ENCODE peak calls at places on chromosomes 7 and 10, in nine cellular contexts. V is frontal cortex; C is T-helper 9 cell; U is HT-29; J is LoVo; G is stimulated activated CD8-positive, alpha-beta memory T cell treated with anti-CD3 and anti-CD28 coated beads, Interleukin-2, amount 100 ng/mL, for 48 hours; P is lung microvascular endothelial cell; W is endothelial cell; K is substantia nigra. F is an unnamed sample.
A peak's percentile ranks its signal among the peaks of the same experiment; 100 is the strongest.

GRCh38 chr10:114022292-114022691 is 21.4 kb upstream of the ADRB1 start:
- DNase-seq in U (no peak), K (no peak), C (no peak), V (no peak), J (no peak), W (no peak), G (no peak), P (peak; percentile 41), F (no peak)

GRCh38 chr10:120508393-120508792 is 51.4 kb downstream of the PLPP4 start:
- DNase-seq in U (peak; percentile 24), V (no peak), K (no peak), C (no peak), J (peak; percentile 68), G (no peak), W (no peak), P (no peak), F (peak; percentile 40)

GRCh38 chr10:96496281-96496925 is 17.3 kb downstream of the TLL2 start:
- DNase-seq in K (no peak), P (peak; percentile 51), G (no peak), J (peak; percentile 25), C (no peak), V (no peak), U (peak; percentile 37), W (peak; percentile 55), F (no peak)

GRCh38 chr10:127968659-127969058 is 61.8 kb downstream of the PTPRE start:
- DNase-seq in C (no peak), K (no peak), V (no peak), U (no peak), W (no peak), G (no peak), J (no peak), P (peak; percentile 57), F (no peak)

GRCh38 chr7:4650471-4651047 is 31.5 kb upstream of the FOXK1 start:
- DNase-seq in U (no peak), G (no peak), J (no peak), P (peak; percentile 11), K (peak; percentile 12), V (no peak), W (no peak), C (no peak), F (no peak)

GRCh38 chr7:151940048-151940845 is 16.0 kb upstream of the GALNTL5 start:
- DNase-seq in V (no peak), G (no peak), U (peak; percentile 69), K (no peak), W (no peak), J (peak; percentile 87), P (no peak), C (no peak), F (no peak)

GRCh38 chr10:69957516-69958231 is 95.0 kb upstream of the MACROH2A2 start:
- DNase-seq in G (no peak), V (no peak), C (no peak), U (no peak), J (no peak), P (no peak), K (no peak), W (no peak), F (no peak)

GRCh38 chr7:46220066-46220630 is 299.1 kb upstream of the IGFBP3 start:
- DNase-seq in J (peak; percentile 46), G (no peak), V (no peak), K (no peak), P (no peak), U (peak; percentile 53), C (no peak), W (no peak), F (no peak)

GRCh38 chr10:82942572-82943091 is 1067.6 kb downstream of the NRG3 start:
- DNase-seq in G (no peak), V (no peak), K (no peak), J (no peak), P (no peak), U (no peak), W (no peak), C (no peak), F (no peak)

GRCh38 chr10:5589071-5589962 is 64.6 kb downstream of the CALML3 start:
- DNase-seq in J (no peak), G (no peak), V (no peak), W (no peak), C (no peak), P (no peak), K (no peak), U (no peak), F (no peak)

GRCh38 chr7:149878523-149878921 is 4.8 kb downstream of the ATP6V0E2 start:
- DNase-seq in C (no peak), P (no peak), U (no peak), J (no peak), V (no peak), W (no peak), K (no peak), G (no peak), F (no peak)

GRCh38 chr10:79116801-79117723 is 48.3 kb downstream of the ZMIZ1 start:
- DNase-seq in W (no peak), G (no peak), J (no peak), U (no peak), V (no peak), P (no peak), C (no peak), K (no peak), F (no peak)

GRCh38 chr7:44711528-44711927 is 37.1 kb upstream of the ZMIZ2 start:
- DNase-seq in U (no peak), V (no peak), C (no peak), G (no peak), W (no peak), P (no peak), K (no peak), J (no peak), F (no peak)

GRCh38 chr10:117635851-117636250 is 93.3 kb downstream of the EMX2 start:
- DNase-seq in G (no peak), U (no peak), V (peak; percentile 8), W (no peak), C (no peak), K (no peak), P (no peak), J (no peak), F (no peak)

GRCh38 chr7:24119852-24120251 is 164.1 kb upstream of the NPY start:
- DNase-seq in G (no peak), U (no peak), J (no peak), C (no peak), P (no peak), V (no peak), K (no peak), W (no peak), F (no peak)

GRCh38 chr7:124071843-124072242 is 39.0 kb upstream of the TMEM229A start:
- DNase-seq in J (no peak), W (no peak), C (no peak), K (no peak), P (no peak), V (no peak), U (no peak), G (no peak), F (no peak)

GRCh38 chr7:158645842-158646241 is 58.2 kb upstream of the PTPRN2 start:
- DNase-seq in P (no peak), J (no peak), G (no peak), U (no peak), C (no peak), V (no peak), W (no peak), K (no peak), F (no peak)

GRCh38 chr7:69166979-69167516 is 431.2 kb upstream of the AUTS2 start:
- DNase-seq in G (no peak), P (no peak), V (no peak), K (no peak), W (no peak), J (no peak), U (no peak), C (no peak), F (no peak)

GRCh38 chr7:82838314-82838713 is 324.4 kb downstream of the PCLO start:
- DNase-seq in C (no peak), G (no peak), U (no peak), W (no peak), V (no peak), P (no peak), K (no peak), J (no peak), F (no peak)

GRCh38 chr7:20005081-20005480 is 212.1 kb downstream of the MACC1 start:
- DNase-seq in W (no peak), K (no peak), J (no peak), U (no peak), P (no peak), C (no peak), V (no peak), G (no peak), F (no peak)

GRCh38 chr10:133335238-133336122 is 1.2 kb downstream of the CALY start:
- DNase-seq in C (peak; percentile 91), K (no peak), V (peak; percentile 73), G (peak; percentile 59), P (no peak), U (no peak), J (no peak), W (peak; percentile 58), F (peak; percentile 62)

GRCh38 chr7:106047146-106047545 is 65.0 kb downstream of the SYPL1 start:
- DNase-seq in G (no peak), W (no peak), U (no peak), C (no peak), P (no peak), J (no peak), V (no peak), K (no peak), F (no peak)

GRCh38 chr10:128992770-128993169 is 474.3 kb upstream of the MGMT start:
- DNase-seq in C (no peak), V (no peak), K (no peak), G (no peak), U (no peak), J (no peak), P (no peak), W (no peak), F (no peak)

GRCh38 chr7:48992816-48993215 is 68.5 kb downstream of the CDC14C start:
- DNase-seq in G (no peak), U (no peak), P (no peak), W (no peak), K (no peak), J (no peak), V (no peak), C (no peak), F (no peak)

GRCh38 chr7:780056-780455 is 52.2 kb upstream of the SUN1 start:
- DNase-seq in W (no peak), C (no peak), U (no peak), P (no peak), V (no peak), J (no peak), G (no peak), K (peak; percentile 11), F (no peak)

F was measured in T1000.